ENCODE peak calls at places on chromosomes 2 and 18, in nine cellular contexts. N is A549, X is H1, B is transverse colon, O is ovary, E is GM12878, C is K562, V is upper lobe of left lung, R is tibial nerve. Q is an unnamed sample.

GRCh38 chr2:3001595-3002184 is 375.9 kb downstream of the EIPR1 start:
- DNase-seq in N (peak; percentile 42), X (no peak), B (no peak), O (no peak), E (no peak), C (no peak), V (no peak), R (no peak), Q (no peak)

GRCh38 chr2:31319391-31320175 is 85.6 kb downstream of the EHD3 start:
- DNase-seq in N (no peak), X (no peak), B (peak; percentile 51), O (no peak), E (peak; percentile 32), C (no peak), V (no peak), R (peak; percentile 36), Q (no peak)

GRCh38 chr2:85133751-85134254 is 611 bp downstream of the TCF7L1 start:
- DNase-seq in N (peak; percentile 71), X (peak; percentile 71), B (peak; percentile 16), O (peak; percentile 74), E (no peak), C (no peak), V (peak; percentile 90), R (no peak), Q (no peak)

GRCh38 chr18:54607213-54607934 is 16.3 kb downstream of the DYNAP start:
- DNase-seq in N (peak; percentile 16), X (peak; percentile 53), B (peak; percentile 38), O (no peak), E (no peak), C (no peak), V (no peak), R (no peak), Q (no peak)

GRCh38 chr2:8502316-8502715 is 179.5 kb upstream of the ID2 start:
- DNase-seq in N (no peak), X (no peak), B (no peak), O (no peak), E (no peak), C (no peak), V (no peak), R (no peak), Q (no peak)

GRCh38 chr2:201866643-201867310 is 60.4 kb downstream of the CDK15 start:
- DNase-seq in N (no peak), X (no peak), B (no peak), O (no peak), E (no peak), C (no peak), V (no peak), R (no peak), Q (no peak)

GRCh38 chr2:67576991-67577390 is 179.9 kb downstream of the ETAA1 start:
- DNase-seq in N (no peak), X (no peak), B (no peak), O (no peak), E (no peak), C (no peak), V (no peak), R (no peak), Q (no peak)

GRCh38 chr2:164657129-164657528 is 35.8 kb upstream of the GRB14 start:
- DNase-seq in N (peak; percentile 12), X (no peak), B (no peak), O (no peak), E (no peak), C (no peak), V (no peak), R (no peak), Q (no peak)

GRCh38 chr18:21439453-21439852 is 161.1 kb downstream of the ESCO1 start:
- DNase-seq in N (peak; percentile 51), X (no peak), B (no peak), O (no peak), E (no peak), C (no peak), V (no peak), R (no peak), Q (no peak)

GRCh38 chr2:224584111-224584764 is 925 bp downstream of the CUL3 start:
- DNase-seq in N (peak; percentile 16), X (no peak), B (peak; percentile 36), O (peak; percentile 49), E (no peak), C (no peak), V (no peak), R (peak; percentile 36), Q (no peak)

GRCh38 chr2:111930875-111931274 is 32.5 kb downstream of the MERTK start:
- DNase-seq in N (no peak), X (no peak), B (no peak), O (no peak), E (peak; percentile 1), C (no peak), V (no peak), R (no peak), Q (no peak)

GRCh38 chr2:112020561-112020960 is 34.5 kb upstream of the TMEM87B start:
- DNase-seq in N (no peak), X (no peak), B (no peak), O (no peak), E (no peak), C (no peak), V (no peak), R (no peak), Q (no peak)

GRCh38 chr2:241009601-241010530 is 11.4 kb downstream of the SNED1 start:
- DNase-seq in N (no peak), X (peak; percentile 76), B (no peak), O (peak; percentile 92), E (no peak), C (no peak), V (peak; percentile 90), R (peak; percentile 7), Q (peak; percentile 91)

GRCh38 chr2:190534310-190535118 is at the start of gene NEMP2:
- DNase-seq in N (peak; percentile 86), X (peak; percentile 89), B (peak; percentile 84), O (peak; percentile 87), E (no peak), C (peak; percentile 82), V (peak; percentile 97), R (peak; percentile 55), Q (peak; percentile 94)

GRCh38 chr2:218516614-218517013 is 51.5 kb downstream of the USP37 start:
- DNase-seq in N (peak; percentile 42), X (no peak), B (no peak), O (no peak), E (no peak), C (peak; percentile 32), V (no peak), R (no peak), Q (no peak)

GRCh38 chr2:210833403-210833802 is 277.0 kb downstream of the CPS1 start:
- DNase-seq in N (no peak), X (no peak), B (no peak), O (no peak), E (no peak), C (no peak), V (no peak), R (no peak), Q (no peak)

GRCh38 chr18:44601447-44601846 is 79.2 kb upstream of the SETBP1 start:
- DNase-seq in N (peak; percentile 45), X (no peak), B (no peak), O (no peak), E (no peak), C (no peak), V (no peak), R (no peak), Q (no peak)

GRCh38 chr2:217856871-217857270 is 145.9 kb downstream of the TNS1 start:
- DNase-seq in N (no peak), X (no peak), B (no peak), O (peak; percentile 69), E (no peak), C (no peak), V (no peak), R (no peak), Q (no peak)

GRCh38 chr2:178512491-178512890 is 32.2 kb downstream of the PLEKHA3 start:
- DNase-seq in N (no peak), X (no peak), B (no peak), O (no peak), E (no peak), C (no peak), V (no peak), R (no peak), Q (no peak)

GRCh38 chr2:233418761-233419625 is 64.7 kb downstream of the DGKD start:
- DNase-seq in N (peak; percentile 81), X (peak; percentile 43), B (no peak), O (no peak), E (peak; percentile 62), C (no peak), V (peak; percentile 59), R (no peak), Q (peak; percentile 90)
- TF ChIP-seq POLR2A in N (peak; percentile 22), X (no peak), B (no peak), O (no peak), E (peak; percentile 15), C (no peak), V (no peak), R (no peak), Q (no peak)

GRCh38 chr2:199987586-199987985 is 32.2 kb downstream of the MAIP1 start:
- DNase-seq in N (no peak), X (no peak), B (no peak), O (no peak), E (no peak), C (peak; percentile 36), V (no peak), R (no peak), Q (no peak)
- TF ChIP-seq EP300 in N (no peak), X (no peak), B (no peak), O (no peak), E (no peak), C (peak; percentile 71), V (no peak), R (no peak), Q (no peak)

DNA sequence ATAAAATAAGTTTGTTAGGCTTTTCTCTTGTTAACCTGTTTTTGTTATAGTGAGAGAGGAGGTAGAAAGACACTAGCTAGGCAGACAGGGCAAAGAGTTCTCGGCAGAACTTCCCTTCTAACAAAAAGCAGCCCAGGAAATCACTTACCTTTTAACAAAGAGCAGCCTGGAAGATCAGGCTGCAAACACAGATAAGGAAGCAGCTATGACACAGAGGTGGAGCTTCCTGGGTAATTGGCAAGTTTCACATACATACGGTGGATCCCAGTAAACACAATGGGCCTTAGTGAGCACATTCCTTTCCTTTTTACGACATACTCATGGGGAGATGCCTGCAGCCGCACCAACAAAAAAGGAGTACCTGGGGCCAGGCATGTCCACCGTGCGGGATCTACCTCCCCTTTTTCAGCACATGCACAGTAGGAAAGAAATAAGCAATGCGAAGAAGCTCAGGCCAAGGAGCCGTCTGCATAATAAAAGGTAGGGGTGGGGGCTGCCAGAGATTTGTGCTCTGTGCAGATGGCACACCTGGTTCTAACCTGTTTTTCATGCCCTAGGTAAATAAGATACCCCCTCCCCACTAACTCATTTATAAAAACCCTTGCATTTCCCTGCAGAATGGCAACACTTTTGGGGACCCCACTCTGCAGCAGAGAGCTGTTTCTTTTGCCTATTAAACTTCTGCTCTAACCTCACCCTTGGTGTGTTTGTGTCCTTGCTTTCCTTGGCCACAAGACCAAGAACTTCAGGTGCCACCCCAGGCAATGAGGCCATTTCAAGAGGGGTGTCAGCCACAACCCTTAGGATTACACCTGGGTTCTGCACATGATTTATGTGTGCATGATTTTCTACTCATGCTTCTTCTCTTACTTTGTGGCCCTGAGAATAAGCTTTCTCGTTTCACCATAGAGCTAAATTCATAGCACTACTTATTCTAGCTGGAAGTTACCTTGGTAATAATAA is 26.5 kb downstream of the MDH1 start:
- DNase-seq in N (peak; percentile 8), X (peak; percentile 70), B (no peak), O (no peak), E (no peak), C (no peak), V (no peak), R (no peak), Q (no peak)
- H3K27ac ChIP-seq in N (no peak overlapping the region), X (peak overlapping the region; percentile 95), B (no peak overlapping the region), O (no peak overlapping the region), E (no peak overlapping the region), C (no peak overlapping the region), V (no peak overlapping the region), R (no peak overlapping the region), Q (no peak overlapping the region)

GRCh38 chr2:113202305-113203216 is 28.8 kb downstream of the PSD4 start:
- DNase-seq in N (no peak), X (no peak), B (no peak), O (no peak), E (no peak), C (no peak), V (no peak), R (no peak), Q (no peak)
- TF ChIP-seq POLR2A in N (no peak), X (no peak), B (no peak), O (no peak), E (peak; percentile 76), C (no peak), V (no peak), R (no peak), Q (no peak)

Q was measured in esophagus muscularis mucosa.